ENCODE peak calls at places on chromosomes 2 and 18, in seven cellular contexts. B, P, M, T, D, G and J are unnamed samples.

GRCh38 chr2:210577263-210578071 is 21.1 kb downstream of the CPS1 start:
- DNase-seq in P (peak), G (peak), B (no peak), M (peak), T (no peak), D (peak), J (peak)

GRCh38 chr2:159060518-159060917 is 92.1 kb downstream of the TANC1 start:
- DNase-seq in P (no peak), T (no peak), G (no peak), B (no peak), D (no peak), M (no peak), J (no peak)

GRCh38 chr2:180873219-180873618 is 107.2 kb upstream of the UBE2E3 start:
- DNase-seq in P (no peak), M (peak), B (no peak), T (peak), G (no peak), D (no peak), J (peak)

GRCh38 chr2:47173986-47174730 is 19.1 kb upstream of the STPG4 start:
- DNase-seq in T (no peak), P (no peak), G (no peak), B (no peak), D (no peak), M (peak), J (no peak)

GRCh38 chr2:109109342-109109741 is 19.7 kb upstream of the SH3RF3 start:
- DNase-seq in M (no peak), D (no peak), B (no peak), G (no peak), T (no peak), P (no peak), J (no peak)

GRCh38 chr2:223626713-223627112 is 24.6 kb upstream of the SCG2 start:
- DNase-seq in G (no peak), M (peak), P (no peak), D (peak), B (no peak), T (no peak), J (no peak)

GRCh38 chr2:174971868-174972781 is 33.1 kb downstream of the CHN1 start:
- DNase-seq in T (no peak), G (no peak), B (no peak), P (peak), D (peak), M (peak), J (no peak)

GRCh38 chr2:26687785-26688184 is 4.7 kb upstream of the KCNK3 start:
- DNase-seq in T (no peak), P (peak), B (peak), D (no peak), M (no peak), G (no peak), J (no peak)

GRCh38 chr2:108926561-108927380 is 62.2 kb downstream of the EDAR start:
- DNase-seq in D (no peak), T (no peak), G (no peak), B (no peak), M (no peak), P (no peak), J (no peak)

GRCh38 chr2:84694088-84694622 is 177.9 kb downstream of the DNAH6 start:
- DNase-seq in M (no peak), B (no peak), G (no peak), D (no peak), P (no peak), T (no peak), J (no peak)

GRCh38 chr18:26574958-26575864 is 26.9 kb upstream of the KCTD1 start:
- DNase-seq in B (peak), D (peak), M (peak), P (peak), G (no peak), T (peak), J (peak)

GRCh38 chr2:242004223-242004901 is 134.8 kb downstream of the RTP5 start:
- DNase-seq in T (peak), M (no peak), B (no peak), G (no peak), P (no peak), D (no peak), J (no peak)

GRCh38 chr2:96325884-96326255 is 753 bp downstream of the ITPRIPL1 start:
- DNase-seq in P (no peak), G (no peak), D (no peak), M (no peak), B (no peak), T (no peak), J (no peak)

GRCh38 chr2:101818531-101819451 is 121.3 kb downstream of the MAP4K4 start:
- DNase-seq in T (no peak), P (peak), D (peak), M (peak), B (no peak), G (no peak), J (no peak)

GRCh38 chr2:78979380-78980238 is 45.9 kb upstream of the REG3G start:
- DNase-seq in P (peak), D (peak), T (no peak), M (peak), G (peak), B (no peak), J (peak)

GRCh38 chr2:136131961-136132839 is 14.3 kb upstream of the CXCR4 start:
- DNase-seq in D (no peak), P (peak), M (no peak), B (no peak), T (no peak), G (no peak), J (no peak)

GRCh38 chr2:230912046-230912445 is 13.0 kb downstream of the GPR55 start:
- DNase-seq in G (no peak), D (no peak), P (no peak), B (peak), T (no peak), M (no peak), J (no peak)

GRCh38 chr2:3460161-3460560 is 59.2 kb downstream of the ADI1 start:
- DNase-seq in M (no peak), D (no peak), G (no peak), T (no peak), P (no peak), B (no peak), J (no peak)

GRCh38 chr2:60463249-60463648 is 90.2 kb downstream of the BCL11A start:
- DNase-seq in D (peak), G (no peak), B (peak), M (peak), T (no peak), P (no peak), J (no peak)

GRCh38 chr18:12299862-12300261 is 8.2 kb upstream of the TUBB6 start:
- DNase-seq in T (no peak), M (no peak), D (no peak), B (no peak), P (no peak), G (no peak), J (no peak)

GRCh38 chr2:26123426-26123825 is 49.5 kb upstream of the GAREM2 start:
- DNase-seq in G (no peak), T (no peak), D (no peak), P (no peak), B (no peak), M (no peak), J (no peak)

GRCh38 chr2:196758474-196759377 is 40.8 kb downstream of the GTF3C3 start:
- DNase-seq in D (peak), P (no peak), G (no peak), M (peak), T (no peak), B (no peak), J (no peak)

GRCh38 chr2:69200107-69200520 is 186.9 kb downstream of the GFPT1 start:
- DNase-seq in G (no peak), M (peak), B (no peak), P (no peak), T (no peak), D (peak), J (no peak)

GRCh38 chr2:47984041-47984440 is 77.7 kb upstream of the FBXO11 start:
- DNase-seq in P (no peak), D (peak), G (no peak), B (no peak), M (peak), T (no peak), J (no peak)

GRCh38 chr2:201218780-201219179 is 35.8 kb downstream of the CASP10 start:
- DNase-seq in M (peak), B (no peak), D (no peak), T (no peak), G (no peak), P (no peak), J (no peak)

GRCh38 chr2:235693279-235693678 is 199.4 kb downstream of the AGAP1 start:
- DNase-seq in T (peak), B (no peak), G (no peak), M (no peak), D (no peak), P (no peak), J (no peak)

GRCh38 chr2:72932805-72933204 is 15.5 kb downstream of the EMX1 start:
- DNase-seq in D (no peak), G (no peak), B (peak), T (peak), P (no peak), M (no peak), J (no peak)

GRCh38 chr2:190716176-190716807 is 67.4 kb downstream of the NAB1 start:
- DNase-seq in M (no peak), G (no peak), T (no peak), D (no peak), P (no peak), B (no peak), J (no peak)

GRCh38 chr18:79600141-79600540 is 79.5 kb upstream of the CTDP1 start:
- DNase-seq in P (no peak), G (no peak), B (no peak), T (peak), M (no peak), D (no peak), J (no peak)